ENCODE peak calls at places on chromosomes 12 and 14, in ten cellular contexts. O is HFF-Myc; P is RWPE1; U is AG09309; T is mucosa of descending colon; R is foreskin keratinocyte; L is CD8-positive, alpha-beta T cell; Y is cardiac fibroblast; Z is type B pancreatic cell; G is psoas muscle. W is an unnamed sample.

GRCh38 chr12:457676-458075 is 2.1 kb upstream of the B4GALNT3 start:
- DNase-seq in R (no peak), Y (no peak), L (no peak), U (no peak), T (no peak), P (no peak), Z (no peak), G (no peak), O (no peak), W (no peak)

GRCh38 chr14:49961270-49962222 is 68.7 kb downstream of the ARF6 start:
- DNase-seq in L (no peak), Z (no peak), P (peak; percentile 76), O (no peak), T (no peak), Y (no peak), G (no peak), U (no peak), R (peak; percentile 66), W (no peak)

GRCh38 chr14:95943699-95944098 is 67.1 kb downstream of the TUNAR start:
- DNase-seq in G (no peak), U (no peak), Z (no peak), L (no peak), O (no peak), R (no peak), P (no peak), Y (no peak), T (no peak), W (no peak)

GRCh38 chr14:101255765-101256125 is 305.6 kb upstream of the DIO3 start:
- DNase-seq in O (no peak), Y (no peak), R (no peak), Z (no peak), P (no peak), U (no peak), L (no peak), T (no peak), G (no peak), W (no peak)

GRCh38 chr14:104639889-104640548 is 35.4 kb upstream of the TMEM179 start:
- DNase-seq in Z (no peak), R (no peak), Y (peak; percentile 65), P (peak; percentile 75), U (no peak), T (no peak), O (peak; percentile 12), G (peak; percentile 47), L (peak; percentile 45), W (no peak)

GRCh38 chr14:85532981-85533820 is 3.3 kb downstream of the FLRT2 start:
- DNase-seq in P (peak; percentile 72), O (no peak), Z (peak; percentile 77), Y (peak; percentile 92), U (no peak), T (peak; percentile 50), G (peak; percentile 51), R (peak; percentile 73), L (no peak), W (no peak)

GRCh38 chr14:105107781-105108515 is 42.7 kb upstream of the GPR132 start:
- DNase-seq in U (no peak), R (no peak), O (no peak), Z (no peak), G (no peak), T (no peak), P (no peak), L (no peak), Y (no peak), W (no peak)

GRCh38 chr12:57258977-57259970 is 8.3 kb upstream of the STAC3 start:
- DNase-seq in L (no peak), Z (no peak), Y (peak; percentile 90), G (no peak), P (no peak), R (no peak), O (no peak), U (no peak), T (no peak), W (no peak)

GRCh38 chr12:5232826-5233500 is 189.3 kb downstream of the KCNA5 start:
- DNase-seq in O (no peak), L (no peak), R (no peak), Z (no peak), U (no peak), G (no peak), Y (no peak), P (no peak), T (no peak), W (no peak)

GRCh38 chr14:80901260-80901659 is 40.3 kb downstream of the CEP128 start:
- DNase-seq in L (no peak), R (no peak), T (no peak), U (no peak), G (no peak), Y (no peak), Z (no peak), P (no peak), O (no peak), W (no peak)

GRCh38 chr14:51554953-51555352 is 96.8 kb upstream of the FRMD6 start:
- DNase-seq in L (no peak), T (no peak), O (no peak), R (no peak), P (no peak), U (no peak), Z (no peak), G (no peak), Y (peak; percentile 34), W (no peak)

GRCh38 chr12:121579190-121579791 is 1.5 kb downstream of the KDM2B start:
- DNase-seq in Z (no peak), G (peak; percentile 26), Y (peak; percentile 24), U (no peak), R (no peak), T (peak; percentile 81), O (no peak), P (no peak), L (peak; percentile 56), W (no peak)

GRCh38 chr14:99972748-99973466 is 92.3 kb upstream of the EVL start:
- DNase-seq in U (no peak), P (no peak), O (no peak), L (no peak), Z (no peak), R (no peak), Y (no peak), G (no peak), T (no peak), W (no peak)

GRCh38 chr12:47396902-47397663 is 308.7 kb downstream of the RPAP3 start:
- DNase-seq in G (no peak), Z (no peak), U (no peak), T (no peak), O (no peak), L (peak; percentile 14), R (no peak), P (no peak), Y (no peak), W (no peak)

GRCh38 chr12:29216797-29217583 is 67.9 kb downstream of the FAR2 start:
- DNase-seq in O (no peak), G (no peak), Z (no peak), L (no peak), R (no peak), T (no peak), P (no peak), U (peak; percentile 25), Y (peak; percentile 81), W (no peak)

GRCh38 chr14:61484826-61485584 is 163.6 kb downstream of the PRKCH start:
- DNase-seq in G (no peak), Z (no peak), L (no peak), R (no peak), U (no peak), O (no peak), Y (no peak), P (no peak), T (no peak), W (no peak)

GRCh38 chr12:81329088-81329487 is 251.2 kb downstream of the ACSS3 start:
- DNase-seq in U (no peak), O (no peak), Z (no peak), T (no peak), R (peak; percentile 15), G (no peak), Y (peak; percentile 5), P (no peak), L (no peak), W (no peak)

GRCh38 chr12:132342322-132342721 is 12.9 kb upstream of the GALNT9 start:
- DNase-seq in Y (no peak), P (peak; percentile 11), O (no peak), G (no peak), U (no peak), T (no peak), Z (no peak), R (no peak), L (no peak), W (no peak)

GRCh38 chr12:77364400-77364799 is 299.0 kb upstream of the E2F7 start:
- DNase-seq in O (no peak), R (no peak), U (no peak), T (no peak), Z (no peak), Y (no peak), P (no peak), L (no peak), G (no peak), W (no peak)
- TF ChIP-seq CTCF in O (no peak), R (no peak), U (no peak), T (no peak), Z (no peak), Y (no peak), P (no peak), L (no peak), G (no peak), W (no peak)

GRCh38 chr14:64800000-64800399 is 79.7 kb downstream of the SPTB start:
- DNase-seq in Z (no peak), G (no peak), P (no peak), T (no peak), O (no peak), R (no peak), U (no peak), L (no peak), Y (peak; percentile 51), W (no peak)
- TF ChIP-seq CTCF in Z (peak; percentile 57), G (peak; percentile 55), P (peak; percentile 26), T (no peak), O (peak; percentile 57), R (peak; percentile 76), U (peak; percentile 73), L (no peak), Y (peak; percentile 66), W (peak; percentile 74)

DNA sequence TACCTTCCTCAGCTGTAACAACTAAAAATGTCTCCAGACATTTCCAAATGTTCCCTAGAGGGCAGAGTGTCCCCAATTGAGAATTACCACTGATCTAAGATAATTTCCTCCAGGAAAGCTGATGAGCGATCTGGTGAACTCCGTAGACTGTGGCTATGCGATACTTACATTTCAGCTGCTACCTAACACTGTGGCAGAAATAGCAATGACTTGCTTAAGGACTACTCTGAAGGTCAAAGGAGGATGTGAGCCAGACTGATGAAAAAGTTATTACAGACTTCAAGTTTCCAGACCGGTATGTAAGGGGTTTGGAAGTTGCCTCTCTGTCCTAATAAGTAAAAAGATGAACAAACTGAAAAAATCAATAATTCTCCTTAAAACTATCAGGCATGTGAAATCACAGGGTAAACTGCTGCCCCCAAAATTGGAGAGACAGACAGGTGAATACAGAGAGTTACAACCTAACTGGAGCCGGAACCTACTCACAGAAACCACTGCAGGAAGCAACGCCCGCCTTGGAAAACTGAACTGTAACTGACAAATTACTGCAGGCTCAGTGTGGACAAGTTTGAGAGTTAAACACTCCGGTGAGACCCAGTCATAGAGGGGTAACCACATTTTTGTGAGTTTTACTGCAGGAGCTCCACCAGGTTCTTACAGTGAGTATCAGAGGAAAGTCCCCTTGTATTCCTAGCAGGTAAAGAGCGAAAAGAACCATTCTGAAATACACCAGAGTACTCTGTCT is 60.0 kb upstream of the PARP11 start:
- DNase-seq in U (no peak), Y (no peak), T (no peak), G (no peak), Z (no peak), L (no peak), O (no peak), P (no peak), R (no peak), W (no peak)
- TF ChIP-seq CTCF in U (no peak), Y (no peak), T (no peak), G (no peak), Z (no peak), L (no peak), O (no peak), P (no peak), R (no peak), W (no peak)

GRCh38 chr12:124474709-124475108 is 92.7 kb downstream of the NCOR2 start:
- DNase-seq in U (no peak), R (no peak), L (no peak), G (peak; percentile 65), T (no peak), O (no peak), P (no peak), Y (no peak), Z (no peak), W (no peak)
- TF ChIP-seq CTCF in U (no peak), R (no peak), L (no peak), G (no peak), T (no peak), O (no peak), P (no peak), Y (no peak), Z (no peak), W (no peak)

W was measured in kidney epithelial cell.